ENCODE peak calls at places on chromosomes 5 and 9, in ten cellular contexts. M, C, K, L, W, U, N, H, Z and O are unnamed samples.

GRCh38 chr9:6715755-6716643 is 41.8 kb upstream of the KDM4C start:
- DNase-seq in M (peak; percentile 33), C (peak; percentile 62), K (peak; percentile 41), L (peak; percentile 80), W (peak; percentile 25), U (peak; percentile 90), N (peak; percentile 28), H (peak; percentile 47), Z (peak; percentile 22), O (peak; percentile 65)

GRCh38 chr9:34958411-34958982 is 412 bp downstream of the PHF24 start:
- DNase-seq in M (no peak), C (no peak), K (no peak), L (no peak), W (no peak), U (no peak), N (no peak), H (no peak), Z (no peak), O (no peak)

GRCh38 chr5:50727149-50727496 is 60.7 kb downstream of the PARP8 start:
- DNase-seq in M (no peak), C (no peak), K (no peak), L (peak; percentile 50), W (no peak), U (no peak), N (no peak), H (no peak), Z (peak; percentile 48), O (no peak)

GRCh38 chr9:129184743-129185142 is 6.7 kb upstream of the IER5L start:
- DNase-seq in M (no peak), C (no peak), K (no peak), L (no peak), W (no peak), U (no peak), N (no peak), H (no peak), Z (no peak), O (no peak)

GRCh38 chr5:55853818-55854217 is 2.7 kb downstream of the IL31RA start:
- DNase-seq in M (no peak), C (no peak), K (no peak), L (no peak), W (no peak), U (no peak), N (peak; percentile 52), H (no peak), Z (no peak), O (no peak)

GRCh38 chr5:60701317-60701988 is 1.5 kb upstream of the DEPDC1B start:
- DNase-seq in M (no peak), C (no peak), K (no peak), L (no peak), W (no peak), U (no peak), N (no peak), H (no peak), Z (no peak), O (peak; percentile 4)

GRCh38 chr5:180521101-180521500 is 26.9 kb downstream of the CNOT6 start:
- DNase-seq in M (no peak), C (no peak), K (no peak), L (no peak), W (no peak), U (no peak), N (no peak), H (no peak), Z (no peak), O (no peak)

GRCh38 chr5:43623048-43623447 is 20.1 kb downstream of the NNT start:
- DNase-seq in M (no peak), C (no peak), K (no peak), L (no peak), W (no peak), U (no peak), N (no peak), H (no peak), Z (no peak), O (no peak)

GRCh38 chr9:38144421-38144820 is 75.4 kb upstream of the SHB start:
- DNase-seq in M (no peak), C (no peak), K (no peak), L (no peak), W (no peak), U (peak; percentile 3), N (no peak), H (no peak), Z (peak; percentile 17), O (no peak)

GRCh38 chr5:150489358-150490295 is 18.3 kb upstream of the NDST1 start:
- DNase-seq in M (no peak), C (no peak), K (no peak), L (no peak), W (no peak), U (no peak), N (peak; percentile 49), H (no peak), Z (no peak), O (no peak)

GRCh38 chr9:88818495-88819201 is 172.6 kb upstream of the S1PR3 start:
- DNase-seq in M (no peak), C (no peak), K (no peak), L (no peak), W (peak; percentile 36), U (no peak), N (peak; percentile 48), H (no peak), Z (peak; percentile 68), O (no peak)

GRCh38 chr5:16669776-16670175 is 53.0 kb upstream of the RETREG1 start:
- DNase-seq in M (no peak), C (no peak), K (no peak), L (no peak), W (no peak), U (no peak), N (peak; percentile 91), H (no peak), Z (no peak), O (no peak)

GRCh38 chr9:90789408-90789807 is 12.2 kb upstream of the SYK start:
- DNase-seq in M (no peak), C (no peak), K (no peak), L (no peak), W (no peak), U (no peak), N (no peak), H (no peak), Z (no peak), O (no peak)

GRCh38 chr9:91849694-91850093 is 100.3 kb downstream of the ROR2 start:
- DNase-seq in M (no peak), C (no peak), K (no peak), L (no peak), W (no peak), U (no peak), N (no peak), H (no peak), Z (no peak), O (no peak)